ENCODE peak calls at places on chromosomes 13 and 19, in seven cellular contexts. One of them, this sample, is unnamed.

GRCh38 chr19:3239367-3239766 is 14.9 kb downstream of the CELF5 start:
- DNase-seq in GM23338: no peak
- DNase-seq in CD8-positive, alpha-beta T cell: no peak
- DNase-seq in neural progenitor cell: no peak
- DNase-seq in esophagus squamous epithelium: no peak
- DNase-seq in pancreas: no peak
- DNase-seq in thoracic aorta: no peak
- DNase-seq in this sample: no peak

GRCh38 chr19:45767410-45767880 is 1.6 kb downstream of the SIX5 start:
- DNase-seq in GM23338: peak; percentile 79
- DNase-seq in neural progenitor cell: peak; percentile 88
- DNase-seq in pancreas: peak; percentile 76
- DNase-seq in CD8-positive, alpha-beta T cell: no peak
- DNase-seq in thoracic aorta: no peak
- DNase-seq in esophagus squamous epithelium: no peak
- DNase-seq in this sample: peak; percentile 84

GRCh38 chr13:106475852-106476251 is 59.6 kb downstream of the EFNB2 start:
- DNase-seq in esophagus squamous epithelium: no peak
- DNase-seq in pancreas: no peak
- DNase-seq in GM23338: no peak
- DNase-seq in CD8-positive, alpha-beta T cell: no peak
- DNase-seq in neural progenitor cell: no peak
- DNase-seq in thoracic aorta: no peak
- DNase-seq in this sample: no peak

GRCh38 chr19:43290568-43291359 is 21.4 kb upstream of the PSG9 start:
- DNase-seq in pancreas: no peak
- DNase-seq in CD8-positive, alpha-beta T cell: no peak
- DNase-seq in thoracic aorta: no peak
- DNase-seq in esophagus squamous epithelium: no peak
- DNase-seq in GM23338: peak; percentile 32
- DNase-seq in neural progenitor cell: no peak
- DNase-seq in this sample: no peak

GRCh38 chr19:36417752-36418286 is 625 bp downstream of the ZFP82 start:
- DNase-seq in esophagus squamous epithelium: no peak
- DNase-seq in neural progenitor cell: peak; percentile 63
- DNase-seq in CD8-positive, alpha-beta T cell: no peak
- DNase-seq in thoracic aorta: no peak
- DNase-seq in GM23338: peak; percentile 45
- DNase-seq in pancreas: no peak
- DNase-seq in this sample: peak; percentile 13

GRCh38 chr13:63436288-63436687 is 2020.6 kb upstream of the PCDH20 start:
- DNase-seq in pancreas: no peak
- DNase-seq in thoracic aorta: no peak
- DNase-seq in GM23338: no peak
- DNase-seq in CD8-positive, alpha-beta T cell: no peak
- DNase-seq in esophagus squamous epithelium: no peak
- DNase-seq in neural progenitor cell: no peak
- DNase-seq in this sample: no peak

GRCh38 chr13:98648141-98648540 is 71.2 kb upstream of the STK24 start:
- DNase-seq in neural progenitor cell: no peak
- DNase-seq in pancreas: no peak
- DNase-seq in CD8-positive, alpha-beta T cell: no peak
- DNase-seq in esophagus squamous epithelium: no peak
- DNase-seq in GM23338: no peak
- DNase-seq in thoracic aorta: no peak
- DNase-seq in this sample: no peak

GRCh38 chr13:110758195-110758594 is 44.7 kb downstream of the ING1 start:
- DNase-seq in CD8-positive, alpha-beta T cell: no peak
- DNase-seq in GM23338: no peak
- DNase-seq in pancreas: no peak
- DNase-seq in thoracic aorta: no peak
- DNase-seq in esophagus squamous epithelium: no peak
- DNase-seq in neural progenitor cell: no peak
- DNase-seq in this sample: no peak

GRCh38 chr13:109964164-109964563 is 177.8 kb upstream of the IRS2 start:
- DNase-seq in GM23338: no peak
- DNase-seq in thoracic aorta: no peak
- DNase-seq in CD8-positive, alpha-beta T cell: no peak
- DNase-seq in esophagus squamous epithelium: no peak
- DNase-seq in pancreas: no peak
- DNase-seq in neural progenitor cell: no peak
- DNase-seq in this sample: no peak

GRCh38 chr19:39708594-39708993 is 4.3 kb downstream of the LGALS14 start:
- DNase-seq in GM23338: no peak
- DNase-seq in esophagus squamous epithelium: no peak
- DNase-seq in thoracic aorta: no peak
- DNase-seq in pancreas: no peak
- DNase-seq in neural progenitor cell: no peak
- DNase-seq in CD8-positive, alpha-beta T cell: no peak
- DNase-seq in this sample: no peak

GRCh38 chr19:33904681-33905080 is 108.0 kb downstream of the KCTD15 start:
- DNase-seq in neural progenitor cell: peak; percentile 54
- DNase-seq in GM23338: peak; percentile 64
- DNase-seq in CD8-positive, alpha-beta T cell: no peak
- DNase-seq in esophagus squamous epithelium: no peak
- DNase-seq in thoracic aorta: no peak
- DNase-seq in pancreas: peak; percentile 82
- DNase-seq in this sample: no peak

GRCh38 chr13:71751074-71751473 is 115.9 kb downstream of the DACH1 start:
- DNase-seq in pancreas: no peak
- DNase-seq in GM23338: no peak
- DNase-seq in esophagus squamous epithelium: no peak
- DNase-seq in CD8-positive, alpha-beta T cell: no peak
- DNase-seq in neural progenitor cell: no peak
- DNase-seq in thoracic aorta: no peak
- DNase-seq in this sample: no peak

GRCh38 chr19:33194884-33195710 is 967 bp downstream of the LRP3 start:
- DNase-seq in neural progenitor cell: peak; percentile 59
- DNase-seq in thoracic aorta: no peak
- DNase-seq in pancreas: peak; percentile 45
- DNase-seq in CD8-positive, alpha-beta T cell: no peak
- DNase-seq in esophagus squamous epithelium: no peak
- DNase-seq in GM23338: peak; percentile 58
- DNase-seq in this sample: peak; percentile 35

GRCh38 chr19:10553943-10554381 is 10.3 kb downstream of the ATG4D start:
- DNase-seq in CD8-positive, alpha-beta T cell: peak; percentile 53
- DNase-seq in pancreas: no peak
- DNase-seq in GM23338: no peak
- DNase-seq in esophagus squamous epithelium: no peak
- DNase-seq in thoracic aorta: no peak
- DNase-seq in neural progenitor cell: no peak
- DNase-seq in this sample: no peak

GRCh38 chr13:98688373-98688772 is 64.1 kb downstream of the SLC15A1 start:
- DNase-seq in GM23338: peak; percentile 75
- DNase-seq in esophagus squamous epithelium: no peak
- DNase-seq in thoracic aorta: no peak
- DNase-seq in pancreas: no peak
- DNase-seq in CD8-positive, alpha-beta T cell: no peak
- DNase-seq in neural progenitor cell: no peak
- DNase-seq in this sample: no peak

GRCh38 chr13:27120811-27121210 is 50.8 kb downstream of the USP12 start:
- DNase-seq in thoracic aorta: no peak
- DNase-seq in esophagus squamous epithelium: no peak
- DNase-seq in CD8-positive, alpha-beta T cell: no peak
- DNase-seq in pancreas: no peak
- DNase-seq in GM23338: no peak
- DNase-seq in neural progenitor cell: no peak
- DNase-seq in this sample: no peak

GRCh38 chr19:41928754-41929535 is 696 bp upstream of the ERFL start:
- DNase-seq in GM23338: no peak
- DNase-seq in neural progenitor cell: peak; percentile 37
- DNase-seq in esophagus squamous epithelium: no peak
- DNase-seq in pancreas: no peak
- DNase-seq in CD8-positive, alpha-beta T cell: no peak
- DNase-seq in thoracic aorta: no peak
- DNase-seq in this sample: no peak

GRCh38 chr19:4803736-4804695 is 12.5 kb downstream of the FEM1A start:
- DNase-seq in thoracic aorta: no peak
- DNase-seq in pancreas: no peak
- DNase-seq in GM23338: peak; percentile 95
- DNase-seq in CD8-positive, alpha-beta T cell: peak; percentile 44
- DNase-seq in neural progenitor cell: peak; percentile 93
- DNase-seq in esophagus squamous epithelium: no peak
- DNase-seq in this sample: peak; percentile 55

GRCh38 chr13:44298314-44298713 is 75.3 kb upstream of the SERP2 start:
- DNase-seq in CD8-positive, alpha-beta T cell: no peak
- DNase-seq in neural progenitor cell: no peak
- DNase-seq in esophagus squamous epithelium: no peak
- DNase-seq in pancreas: no peak
- DNase-seq in thoracic aorta: no peak
- DNase-seq in GM23338: no peak
- DNase-seq in this sample: no peak

DNA sequence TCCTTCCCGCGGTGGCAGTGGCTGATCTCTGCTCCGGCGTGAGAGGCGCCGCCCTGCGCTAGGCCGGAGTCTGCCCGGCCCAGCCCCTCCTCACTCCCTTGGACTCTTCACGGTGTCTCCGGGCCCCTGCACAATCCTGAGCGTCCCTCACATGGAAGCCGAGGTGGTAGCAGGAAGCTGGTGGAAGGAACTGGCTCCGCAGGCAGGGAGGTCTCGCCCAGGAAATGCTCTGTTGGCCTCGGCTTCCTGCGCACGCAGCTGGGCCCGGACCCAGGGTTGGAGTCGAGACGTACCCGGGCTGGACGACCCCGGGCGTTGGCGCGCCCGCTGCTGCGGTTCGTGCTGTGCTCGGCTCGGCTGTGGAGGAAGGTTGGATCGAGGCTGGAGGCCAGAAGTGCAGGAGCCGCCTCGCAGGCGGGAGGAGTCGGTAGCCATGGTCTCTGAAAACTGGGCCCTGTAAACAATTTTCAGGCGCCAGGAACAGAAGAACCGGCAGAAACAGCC is 46.3 kb downstream of the ZNF724 start:
- DNase-seq in neural progenitor cell: no peak
- DNase-seq in CD8-positive, alpha-beta T cell: no peak
- DNase-seq in thoracic aorta: no peak
- DNase-seq in esophagus squamous epithelium: no peak
- DNase-seq in GM23338: peak; percentile 90
- DNase-seq in pancreas: no peak
- DNase-seq in this sample: peak; percentile 6
- H3K4me1 ChIP-seq in neural progenitor cell: no peaks in the 10 kb centered on the region
- H3K4me1 ChIP-seq in CD8-positive, alpha-beta T cell: no peaks in the 10 kb centered on the region
- H3K4me1 ChIP-seq in thoracic aorta: no peaks in the 10 kb centered on the region
- H3K4me1 ChIP-seq in esophagus squamous epithelium: no peaks in the 10 kb centered on the region
- H3K4me1 ChIP-seq in GM23338: no peaks in the 10 kb centered on the region
- H3K4me1 ChIP-seq in pancreas: no peaks in the 10 kb centered on the region
- H3K4me1 ChIP-seq in this sample: no peaks in the 10 kb centered on the region

GRCh38 chr13:34302596-34302995 is 484.6 kb downstream of the RFC3 start:
- DNase-seq in thoracic aorta: no peak
- DNase-seq in esophagus squamous epithelium: no peak
- DNase-seq in GM23338: no peak
- DNase-seq in pancreas: no peak
- DNase-seq in CD8-positive, alpha-beta T cell: no peak
- DNase-seq in neural progenitor cell: no peak
- DNase-seq in this sample: no peak

GRCh38 chr13:34308725-34309124 is 490.8 kb downstream of the RFC3 start:
- DNase-seq in pancreas: no peak
- DNase-seq in thoracic aorta: no peak
- DNase-seq in esophagus squamous epithelium: no peak
- DNase-seq in GM23338: no peak
- DNase-seq in neural progenitor cell: no peak
- DNase-seq in CD8-positive, alpha-beta T cell: no peak
- DNase-seq in this sample: no peak

GRCh38 chr13:34300559-34300958 is 482.6 kb downstream of the RFC3 start:
- DNase-seq in pancreas: no peak
- DNase-seq in thoracic aorta: no peak
- DNase-seq in GM23338: no peak
- DNase-seq in neural progenitor cell: no peak
- DNase-seq in CD8-positive, alpha-beta T cell: no peak
- DNase-seq in esophagus squamous epithelium: no peak
- DNase-seq in this sample: no peak

DNA sequence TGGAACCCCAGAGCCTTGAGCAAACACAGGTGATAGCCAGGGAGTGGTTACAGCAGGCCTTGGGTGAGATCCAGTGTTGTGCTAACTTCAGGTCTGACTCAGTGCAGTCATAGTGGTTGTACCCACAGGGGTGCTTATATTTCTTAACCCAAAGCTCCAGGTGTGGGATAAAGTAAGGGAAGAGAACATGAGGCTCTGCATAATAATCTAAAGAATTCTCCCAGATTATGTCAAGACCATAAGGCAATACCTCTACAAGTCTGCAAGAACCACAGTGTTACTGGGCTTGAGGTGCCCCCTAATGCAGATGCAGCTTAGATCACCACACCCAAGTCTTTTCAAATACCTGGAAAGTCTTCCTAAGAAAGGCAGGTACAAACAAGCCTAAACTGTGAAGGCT is 485.4 kb downstream of the RFC3 start:
- DNase-seq in pancreas: no peak
- DNase-seq in esophagus squamous epithelium: no peak
- DNase-seq in CD8-positive, alpha-beta T cell: no peak
- DNase-seq in thoracic aorta: no peak
- DNase-seq in neural progenitor cell: no peak
- DNase-seq in GM23338: no peak
- DNase-seq in this sample: no peak
- H3K4me3 ChIP-seq in pancreas: no peak overlapping the region
- H3K4me3 ChIP-seq in esophagus squamous epithelium: no peak overlapping the region
- H3K4me3 ChIP-seq in CD8-positive, alpha-beta T cell: no peak overlapping the region
- H3K4me3 ChIP-seq in thoracic aorta: no peak overlapping the region
- H3K4me3 ChIP-seq in neural progenitor cell: no peak overlapping the region
- H3K4me3 ChIP-seq in GM23338: no peak overlapping the region
- H3K4me3 ChIP-seq in this sample: no peak overlapping the region

DNA sequence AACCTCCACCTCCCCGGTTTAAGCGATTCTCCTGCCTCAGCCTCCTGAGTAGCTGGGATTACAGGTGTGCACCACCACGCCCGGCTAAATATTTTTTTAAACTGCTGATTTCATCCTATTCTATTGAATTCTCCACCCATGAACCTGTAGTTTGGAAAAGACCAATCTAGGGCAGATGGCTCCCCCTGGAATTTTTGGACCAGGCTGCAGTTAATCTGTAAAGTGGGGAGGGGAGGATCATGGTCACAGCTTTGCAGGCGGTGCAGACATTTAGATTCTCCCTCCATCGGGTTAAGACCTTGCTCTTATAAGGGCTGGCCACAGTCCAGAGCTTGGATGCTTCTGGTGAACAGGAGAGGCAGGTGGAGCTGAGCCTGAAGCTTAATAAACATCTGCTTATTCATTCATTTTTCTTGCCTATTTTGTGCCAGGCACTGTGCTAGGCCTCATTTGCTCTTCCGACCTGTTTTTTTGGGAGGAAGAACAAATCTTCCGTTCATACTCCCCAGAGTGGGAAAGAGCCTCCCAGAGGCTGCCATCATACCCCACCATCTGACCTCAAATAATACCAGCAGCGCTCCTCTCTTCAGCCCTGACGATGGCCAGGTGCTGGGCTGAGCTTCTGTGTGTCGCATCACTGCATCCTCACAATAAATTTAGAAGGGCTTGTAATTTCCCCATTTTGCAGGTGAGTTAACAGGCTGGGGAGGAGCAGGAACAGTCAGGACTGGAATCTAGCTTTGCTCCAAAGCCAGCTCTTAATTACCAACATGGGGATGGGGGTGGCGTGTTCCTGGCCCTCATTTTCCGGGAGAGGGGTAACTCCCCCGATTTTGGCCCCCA is 902 bp upstream of the CCDC106 start:
- DNase-seq in neural progenitor cell: peak; percentile 50
- DNase-seq in pancreas: no peak
- DNase-seq in thoracic aorta: no peak
- DNase-seq in esophagus squamous epithelium: no peak
- DNase-seq in GM23338: no peak
- DNase-seq in CD8-positive, alpha-beta T cell: no peak
- DNase-seq in this sample: no peak
- H3K4me1 ChIP-seq in neural progenitor cell: peaks cover 26% of the 10 kb centered on the region
- H3K4me1 ChIP-seq in pancreas: peaks cover 7% of the 10 kb centered on the region
- H3K4me1 ChIP-seq in thoracic aorta: peaks cover 51% of the 10 kb centered on the region
- H3K4me1 ChIP-seq in esophagus squamous epithelium: peaks cover 38% of the 10 kb centered on the region
- H3K4me1 ChIP-seq in GM23338: no peaks in the 10 kb centered on the region
- H3K4me1 ChIP-seq in CD8-positive, alpha-beta T cell: peaks cover 40% of the 10 kb centered on the region
- H3K4me1 ChIP-seq in this sample: peaks cover 43% of the 10 kb centered on the region

GRCh38 chr19:1510807-1511206 is 2.0 kb downstream of the ADAMTSL5 start:
- DNase-seq in CD8-positive, alpha-beta T cell: no peak
- DNase-seq in GM23338: no peak
- DNase-seq in thoracic aorta: no peak
- DNase-seq in pancreas: no peak
- DNase-seq in esophagus squamous epithelium: no peak
- DNase-seq in neural progenitor cell: no peak
- DNase-seq in this sample: no peak
- H3K4me3 ChIP-seq in CD8-positive, alpha-beta T cell: no peak overlapping the region
- H3K4me3 ChIP-seq in GM23338: no peak overlapping the region
- H3K4me3 ChIP-seq in thoracic aorta: no peak overlapping the region
- H3K4me3 ChIP-seq in pancreas: no peak overlapping the region
- H3K4me3 ChIP-seq in esophagus squamous epithelium: peak overlapping the region; percentile 68
- H3K4me3 ChIP-seq in neural progenitor cell: peak overlapping the region; percentile 10
- H3K4me3 ChIP-seq in this sample: no peak overlapping the region